ENCODE peak calls at places on chromosomes 3 and 15, in seven cellular contexts. One of them, this sample, is unnamed.

GRCh38 chr3:51669241-51670052 is 1.6 kb upstream of the TEX264 start:
- DNase-seq in fibroblast of lung: peak
- DNase-seq in heart right ventricle: peak
- DNase-seq in A549: peak
- DNase-seq in CD4-positive, alpha-beta T cell: peak
- DNase-seq in stomach: peak
- DNase-seq in uterus: peak
- DNase-seq in this sample: peak

GRCh38 chr3:190709351-190709773 is 153.1 kb downstream of the GMNC start:
- DNase-seq in CD4-positive, alpha-beta T cell: no peak
- DNase-seq in fibroblast of lung: peak
- DNase-seq in heart right ventricle: no peak
- DNase-seq in stomach: no peak
- DNase-seq in A549: no peak
- DNase-seq in uterus: no peak
- DNase-seq in this sample: no peak

GRCh38 chr3:122572940-122573412 is 4.5 kb upstream of the PARP15 start:
- DNase-seq in stomach: peak
- DNase-seq in CD4-positive, alpha-beta T cell: no peak
- DNase-seq in heart right ventricle: no peak
- DNase-seq in A549: no peak
- DNase-seq in uterus: peak
- DNase-seq in fibroblast of lung: peak
- DNase-seq in this sample: no peak

GRCh38 chr15:40277472-40277871 is 5.4 kb downstream of the ANKRD63 start:
- DNase-seq in fibroblast of lung: no peak
- DNase-seq in stomach: no peak
- DNase-seq in heart right ventricle: no peak
- DNase-seq in A549: no peak
- DNase-seq in uterus: no peak
- DNase-seq in CD4-positive, alpha-beta T cell: no peak
- DNase-seq in this sample: no peak

GRCh38 chr15:40258544-40258943 is 19.7 kb downstream of the PAK6 start:
- DNase-seq in fibroblast of lung: no peak
- DNase-seq in stomach: no peak
- DNase-seq in A549: no peak
- DNase-seq in uterus: no peak
- DNase-seq in CD4-positive, alpha-beta T cell: no peak
- DNase-seq in heart right ventricle: no peak
- DNase-seq in this sample: no peak

GRCh38 chr15:70447511-70447910 is 315.8 kb downstream of the UACA start:
- DNase-seq in fibroblast of lung: no peak
- DNase-seq in CD4-positive, alpha-beta T cell: no peak
- DNase-seq in heart right ventricle: no peak
- DNase-seq in stomach: no peak
- DNase-seq in uterus: no peak
- DNase-seq in A549: no peak
- DNase-seq in this sample: no peak

GRCh38 chr15:55267401-55268053 is 22.1 kb downstream of the RAB27A start:
- DNase-seq in CD4-positive, alpha-beta T cell: peak
- DNase-seq in stomach: peak
- DNase-seq in A549: no peak
- DNase-seq in fibroblast of lung: peak
- DNase-seq in heart right ventricle: no peak
- DNase-seq in uterus: no peak
- DNase-seq in this sample: no peak

GRCh38 chr3:7029562-7029961 is 168.6 kb downstream of the GRM7 start:
- DNase-seq in CD4-positive, alpha-beta T cell: no peak
- DNase-seq in heart right ventricle: no peak
- DNase-seq in fibroblast of lung: no peak
- DNase-seq in uterus: no peak
- DNase-seq in A549: no peak
- DNase-seq in stomach: no peak
- DNase-seq in this sample: no peak

GRCh38 chr3:81995334-81995733 is 233.9 kb upstream of the GBE1 start:
- DNase-seq in fibroblast of lung: no peak
- DNase-seq in CD4-positive, alpha-beta T cell: no peak
- DNase-seq in uterus: no peak
- DNase-seq in heart right ventricle: no peak
- DNase-seq in A549: no peak
- DNase-seq in stomach: no peak
- DNase-seq in this sample: no peak

GRCh38 chr3:42547401-42547945 is 34.3 kb downstream of the SEC22C start:
- DNase-seq in CD4-positive, alpha-beta T cell: peak
- DNase-seq in heart right ventricle: peak
- DNase-seq in stomach: peak
- DNase-seq in fibroblast of lung: peak
- DNase-seq in A549: peak
- DNase-seq in uterus: peak
- DNase-seq in this sample: peak

GRCh38 chr15:83208357-83208661 is 686 bp upstream of the HDGFL3 start:
- DNase-seq in CD4-positive, alpha-beta T cell: no peak
- DNase-seq in heart right ventricle: no peak
- DNase-seq in stomach: no peak
- DNase-seq in uterus: no peak
- DNase-seq in A549: no peak
- DNase-seq in fibroblast of lung: no peak
- DNase-seq in this sample: no peak

DNA sequence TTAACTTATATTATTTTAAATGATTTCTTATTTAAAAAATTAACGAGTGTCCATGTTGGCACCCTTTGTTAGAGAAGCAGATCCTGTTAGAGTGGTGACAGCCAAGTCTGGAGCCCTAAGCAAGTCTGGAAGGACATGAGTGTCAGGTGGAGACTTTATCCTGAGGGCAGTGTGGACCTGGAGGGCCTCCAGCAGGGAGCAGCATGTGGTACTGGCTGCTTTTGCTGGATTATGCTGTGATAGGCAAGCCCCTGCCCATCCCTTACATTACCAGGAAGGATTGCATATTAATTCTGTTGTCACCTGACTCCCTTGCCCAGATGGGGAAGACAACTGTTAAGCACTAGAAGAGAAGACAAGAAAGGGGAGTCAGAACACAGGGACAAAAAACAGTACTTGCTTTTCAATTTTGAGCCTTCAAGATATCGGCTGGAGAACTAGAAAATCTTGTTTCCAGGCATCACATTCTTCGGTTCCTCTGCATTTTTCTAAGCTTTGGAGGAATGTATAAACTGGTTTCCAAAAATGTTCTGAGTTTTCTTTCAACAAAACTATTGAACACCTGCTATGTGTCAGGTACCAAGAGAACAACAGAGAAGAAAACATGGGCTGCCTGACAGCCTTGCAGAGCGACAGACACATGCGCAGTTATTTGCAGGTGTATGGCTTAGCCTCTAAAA is 22.7 kb downstream of the ZNF860 start:
- DNase-seq in A549: no peak
- DNase-seq in heart right ventricle: no peak
- DNase-seq in uterus: no peak
- DNase-seq in CD4-positive, alpha-beta T cell: no peak
- DNase-seq in stomach: no peak
- DNase-seq in fibroblast of lung: no peak
- DNase-seq in this sample: no peak
- TF ChIP-seq CTCF in A549: no peak
- TF ChIP-seq CTCF in heart right ventricle: no peak
- TF ChIP-seq CTCF in uterus: no peak
- TF ChIP-seq CTCF in CD4-positive, alpha-beta T cell: no peak
- TF ChIP-seq CTCF in stomach: no peak
- TF ChIP-seq CTCF in fibroblast of lung: no peak
- TF ChIP-seq CTCF in this sample: no peak

GRCh38 chr15:85725564-85725963 is 69.2 kb downstream of the KLHL25 start:
- DNase-seq in fibroblast of lung: no peak
- DNase-seq in heart right ventricle: no peak
- DNase-seq in uterus: no peak
- DNase-seq in A549: no peak
- DNase-seq in stomach: no peak
- DNase-seq in CD4-positive, alpha-beta T cell: no peak
- DNase-seq in this sample: no peak
- H3K27ac ChIP-seq in fibroblast of lung: no peak
- H3K27ac ChIP-seq in heart right ventricle: peak
- H3K27ac ChIP-seq in uterus: peak
- H3K27ac ChIP-seq in A549: no peak
- H3K27ac ChIP-seq in stomach: peak
- H3K27ac ChIP-seq in CD4-positive, alpha-beta T cell: no peak
- H3K27ac ChIP-seq in this sample: peak

GRCh38 chr3:13501958-13502790 is 22.1 kb downstream of the HDAC11 start:
- DNase-seq in heart right ventricle: no peak
- DNase-seq in fibroblast of lung: no peak
- DNase-seq in CD4-positive, alpha-beta T cell: no peak
- DNase-seq in uterus: no peak
- DNase-seq in A549: no peak
- DNase-seq in stomach: no peak
- DNase-seq in this sample: no peak

GRCh38 chr3:13501056-13501455 is 20.9 kb downstream of the HDAC11 start:
- DNase-seq in heart right ventricle: no peak
- DNase-seq in A549: no peak
- DNase-seq in fibroblast of lung: no peak
- DNase-seq in CD4-positive, alpha-beta T cell: no peak
- DNase-seq in stomach: no peak
- DNase-seq in uterus: no peak
- DNase-seq in this sample: peak

GRCh38 chr3:13501527-13501926 is 21.4 kb downstream of the HDAC11 start:
- DNase-seq in A549: no peak
- DNase-seq in CD4-positive, alpha-beta T cell: no peak
- DNase-seq in stomach: no peak
- DNase-seq in uterus: no peak
- DNase-seq in heart right ventricle: no peak
- DNase-seq in fibroblast of lung: no peak
- DNase-seq in this sample: no peak

GRCh38 chr3:13498354-13499060 is 18.4 kb downstream of the HDAC11 start:
- DNase-seq in CD4-positive, alpha-beta T cell: no peak
- DNase-seq in fibroblast of lung: peak
- DNase-seq in uterus: no peak
- DNase-seq in stomach: no peak
- DNase-seq in A549: no peak
- DNase-seq in heart right ventricle: no peak
- DNase-seq in this sample: peak

DNA sequence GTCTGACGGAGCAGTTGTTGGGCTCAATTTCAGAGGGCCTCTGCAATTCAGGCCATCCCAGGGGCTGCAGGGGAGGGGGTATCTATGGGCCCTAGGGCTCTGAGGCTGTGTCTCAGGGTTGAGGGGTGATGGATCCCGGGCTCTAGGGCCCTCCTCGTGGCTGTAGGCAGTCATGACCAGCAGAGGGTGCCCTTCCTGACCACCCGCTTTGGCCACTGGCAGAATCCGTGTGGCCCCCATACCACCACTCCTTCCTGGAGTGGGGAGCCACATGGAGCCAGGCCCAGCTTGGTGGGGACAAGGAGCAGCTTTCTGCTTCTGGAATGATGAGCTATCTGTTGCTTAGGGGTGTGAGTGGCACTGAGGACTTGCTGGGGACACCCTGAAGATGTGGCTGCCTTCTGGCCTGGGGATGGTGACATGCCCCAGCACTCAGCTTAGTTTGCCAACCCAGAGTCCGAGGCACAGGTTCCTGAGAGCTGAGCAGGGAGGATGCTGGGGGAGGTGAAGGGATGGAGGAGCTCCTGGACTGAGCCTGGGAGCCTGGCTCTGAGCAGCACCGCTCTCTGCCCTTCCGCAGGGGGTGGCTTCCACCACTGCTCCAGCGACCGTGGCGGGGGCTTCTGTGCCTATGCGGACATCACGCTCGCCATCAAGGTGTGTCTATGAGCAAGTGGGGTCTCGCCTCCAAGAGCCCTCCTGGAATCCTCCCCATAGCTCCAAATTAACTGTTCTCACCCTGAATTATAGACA is 20.2 kb downstream of the HDAC11 start:
- DNase-seq in stomach: no peak
- DNase-seq in uterus: no peak
- DNase-seq in heart right ventricle: no peak
- DNase-seq in A549: peak
- DNase-seq in CD4-positive, alpha-beta T cell: no peak
- DNase-seq in fibroblast of lung: no peak
- DNase-seq in this sample: peak
- TF ChIP-seq CTCF in stomach: peak
- TF ChIP-seq CTCF in uterus: peak
- TF ChIP-seq CTCF in heart right ventricle: peak
- TF ChIP-seq CTCF in A549: peak
- TF ChIP-seq CTCF in CD4-positive, alpha-beta T cell: no peak
- TF ChIP-seq CTCF in fibroblast of lung: peak
- TF ChIP-seq CTCF in this sample: no peak

GRCh38 chr3:72151465-72152238 is 366.7 kb upstream of the PROK2 start:
- DNase-seq in heart right ventricle: no peak
- DNase-seq in fibroblast of lung: no peak
- DNase-seq in uterus: no peak
- DNase-seq in CD4-positive, alpha-beta T cell: no peak
- DNase-seq in A549: no peak
- DNase-seq in stomach: no peak
- DNase-seq in this sample: no peak

GRCh38 chr3:72153477-72154314 is 368.7 kb upstream of the PROK2 start:
- DNase-seq in A549: no peak
- DNase-seq in stomach: no peak
- DNase-seq in uterus: no peak
- DNase-seq in fibroblast of lung: no peak
- DNase-seq in CD4-positive, alpha-beta T cell: no peak
- DNase-seq in heart right ventricle: no peak
- DNase-seq in this sample: no peak

GRCh38 chr3:72152551-72153476 is 367.9 kb upstream of the PROK2 start:
- DNase-seq in stomach: peak
- DNase-seq in A549: peak
- DNase-seq in fibroblast of lung: peak
- DNase-seq in CD4-positive, alpha-beta T cell: no peak
- DNase-seq in heart right ventricle: peak
- DNase-seq in uterus: peak
- DNase-seq in this sample: no peak

GRCh38 chr3:72149645-72150044 is 364.7 kb upstream of the PROK2 start:
- DNase-seq in A549: no peak
- DNase-seq in uterus: no peak
- DNase-seq in CD4-positive, alpha-beta T cell: no peak
- DNase-seq in fibroblast of lung: no peak
- DNase-seq in stomach: no peak
- DNase-seq in heart right ventricle: no peak
- DNase-seq in this sample: no peak

GRCh38 chr3:72150634-72151412 is 365.9 kb upstream of the PROK2 start:
- DNase-seq in CD4-positive, alpha-beta T cell: no peak
- DNase-seq in uterus: no peak
- DNase-seq in fibroblast of lung: no peak
- DNase-seq in stomach: peak
- DNase-seq in heart right ventricle: no peak
- DNase-seq in A549: no peak
- DNase-seq in this sample: no peak
- H3K27ac ChIP-seq in CD4-positive, alpha-beta T cell: no peak
- H3K27ac ChIP-seq in uterus: peak
- H3K27ac ChIP-seq in fibroblast of lung: no peak
- H3K27ac ChIP-seq in stomach: peak
- H3K27ac ChIP-seq in heart right ventricle: no peak
- H3K27ac ChIP-seq in A549: no peak
- H3K27ac ChIP-seq in this sample: no peak

DNA sequence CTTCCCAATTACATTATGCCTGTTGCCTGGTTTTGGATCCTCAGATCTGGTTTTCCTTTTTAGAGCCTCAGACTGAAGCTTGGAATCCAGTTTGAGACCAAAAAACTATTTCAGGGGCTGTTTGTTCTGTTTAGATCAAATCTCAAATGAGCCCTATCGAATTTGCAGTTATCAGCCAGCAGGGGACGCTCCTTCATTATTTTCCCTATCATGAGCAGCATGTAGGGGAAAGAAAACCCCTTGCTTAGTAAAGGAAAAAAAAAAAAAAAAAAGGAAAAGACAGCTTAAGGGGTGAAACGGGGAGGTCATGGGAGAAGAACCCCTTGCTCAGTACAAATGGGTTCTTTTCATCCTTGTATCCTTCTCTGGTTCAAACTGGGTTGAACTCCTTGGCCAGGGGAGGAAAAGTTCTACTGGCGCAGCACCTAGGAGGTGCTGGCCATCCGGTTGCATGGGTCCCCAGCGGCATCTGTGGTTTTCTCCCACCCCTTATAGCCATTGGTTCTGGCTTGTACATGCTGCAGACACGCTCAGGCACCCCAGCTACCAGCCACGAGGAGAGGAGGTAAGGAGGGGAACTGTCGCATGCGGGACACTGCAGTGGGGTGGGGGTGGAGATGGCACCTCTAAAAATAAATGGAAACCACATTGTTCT is 1375.1 kb upstream of the ALCAM start:
- DNase-seq in stomach: no peak
- DNase-seq in fibroblast of lung: peak
- DNase-seq in heart right ventricle: no peak
- DNase-seq in A549: no peak
- DNase-seq in uterus: no peak
- DNase-seq in CD4-positive, alpha-beta T cell: no peak
- DNase-seq in this sample: no peak
- TF ChIP-seq CTCF in stomach: no peak
- TF ChIP-seq CTCF in fibroblast of lung: no peak
- TF ChIP-seq CTCF in heart right ventricle: no peak
- TF ChIP-seq CTCF in A549: peak
- TF ChIP-seq CTCF in uterus: no peak
- TF ChIP-seq CTCF in CD4-positive, alpha-beta T cell: no peak
- TF ChIP-seq CTCF in this sample: no peak

This sample was measured in suprapubic skin.